ENCODE peak calls at places on chromosomes 1 and 21, in eight cellular contexts. One of them, this sample, is unnamed. For H3K36me3, the result is how much of the 10 kb centered on the place peaks cover.

GRCh38 chr1:225830823-225831222 is 20.9 kb downstream of the EPHX1 start:
- DNase-seq in GM23338: no peak
- DNase-seq in tibial nerve: no peak
- DNase-seq in sigmoid colon: no peak
- DNase-seq in endothelial cell of umbilical vein: no peak
- DNase-seq in left ventricle myocardium inferior: no peak
- DNase-seq in PC-9: no peak
- DNase-seq in CD8-positive, alpha-beta T cell: no peak
- DNase-seq in this sample: no peak

GRCh38 chr21:35730325-35730724 is 330.0 kb downstream of the SETD4 start:
- DNase-seq in tibial nerve: no peak
- DNase-seq in left ventricle myocardium inferior: no peak
- DNase-seq in sigmoid colon: no peak
- DNase-seq in PC-9: no peak
- DNase-seq in endothelial cell of umbilical vein: no peak
- DNase-seq in GM23338: peak
- DNase-seq in CD8-positive, alpha-beta T cell: no peak
- DNase-seq in this sample: no peak

GRCh38 chr1:20194770-20195463 is 8.6 kb upstream of the PLA2G2C start:
- DNase-seq in tibial nerve: peak
- DNase-seq in left ventricle myocardium inferior: peak
- DNase-seq in PC-9: no peak
- DNase-seq in GM23338: peak
- DNase-seq in sigmoid colon: peak
- DNase-seq in endothelial cell of umbilical vein: peak
- DNase-seq in CD8-positive, alpha-beta T cell: peak
- DNase-seq in this sample: no peak

GRCh38 chr1:47224676-47225399 is 7.2 kb downstream of the TAL1 start:
- DNase-seq in endothelial cell of umbilical vein: no peak
- DNase-seq in CD8-positive, alpha-beta T cell: no peak
- DNase-seq in GM23338: peak
- DNase-seq in sigmoid colon: no peak
- DNase-seq in left ventricle myocardium inferior: no peak
- DNase-seq in tibial nerve: no peak
- DNase-seq in PC-9: no peak
- DNase-seq in this sample: no peak

GRCh38 chr1:230798491-230798890 is 51.3 kb downstream of the CAPN9 start:
- DNase-seq in sigmoid colon: no peak
- DNase-seq in CD8-positive, alpha-beta T cell: no peak
- DNase-seq in GM23338: no peak
- DNase-seq in tibial nerve: no peak
- DNase-seq in PC-9: no peak
- DNase-seq in endothelial cell of umbilical vein: no peak
- DNase-seq in left ventricle myocardium inferior: no peak
- DNase-seq in this sample: no peak

GRCh38 chr21:39587376-39587775 is 25.4 kb upstream of the B3GALT5 start:
- DNase-seq in CD8-positive, alpha-beta T cell: no peak
- DNase-seq in tibial nerve: no peak
- DNase-seq in endothelial cell of umbilical vein: no peak
- DNase-seq in GM23338: no peak
- DNase-seq in PC-9: no peak
- DNase-seq in left ventricle myocardium inferior: no peak
- DNase-seq in sigmoid colon: no peak
- DNase-seq in this sample: no peak

GRCh38 chr1:41414716-41415306 is 53.6 kb downstream of the FOXO6 start:
- DNase-seq in CD8-positive, alpha-beta T cell: no peak
- DNase-seq in sigmoid colon: no peak
- DNase-seq in GM23338: no peak
- DNase-seq in left ventricle myocardium inferior: no peak
- DNase-seq in tibial nerve: no peak
- DNase-seq in endothelial cell of umbilical vein: no peak
- DNase-seq in PC-9: peak
- DNase-seq in this sample: no peak

GRCh38 chr1:167665469-167665868 is 35.4 kb downstream of the RCSD1 start:
- DNase-seq in left ventricle myocardium inferior: no peak
- DNase-seq in endothelial cell of umbilical vein: no peak
- DNase-seq in CD8-positive, alpha-beta T cell: no peak
- DNase-seq in GM23338: no peak
- DNase-seq in PC-9: no peak
- DNase-seq in sigmoid colon: no peak
- DNase-seq in tibial nerve: no peak
- DNase-seq in this sample: no peak

GRCh38 chr1:109788695-109789521 is 25.2 kb upstream of the EPS8L3 start:
- DNase-seq in GM23338: peak
- DNase-seq in sigmoid colon: peak
- DNase-seq in left ventricle myocardium inferior: peak
- DNase-seq in tibial nerve: no peak
- DNase-seq in PC-9: peak
- DNase-seq in endothelial cell of umbilical vein: no peak
- DNase-seq in CD8-positive, alpha-beta T cell: no peak
- DNase-seq in this sample: no peak

GRCh38 chr1:29651684-29652665 is 415.7 kb downstream of the PTPRU start:
- DNase-seq in tibial nerve: no peak
- DNase-seq in GM23338: no peak
- DNase-seq in left ventricle myocardium inferior: no peak
- DNase-seq in endothelial cell of umbilical vein: no peak
- DNase-seq in PC-9: no peak
- DNase-seq in sigmoid colon: no peak
- DNase-seq in CD8-positive, alpha-beta T cell: no peak
- DNase-seq in this sample: no peak

GRCh38 chr1:247118946-247119446 is 14.8 kb upstream of the ZNF669 start:
- DNase-seq in PC-9: no peak
- DNase-seq in tibial nerve: no peak
- DNase-seq in GM23338: peak
- DNase-seq in CD8-positive, alpha-beta T cell: no peak
- DNase-seq in sigmoid colon: no peak
- DNase-seq in endothelial cell of umbilical vein: no peak
- DNase-seq in left ventricle myocardium inferior: no peak
- DNase-seq in this sample: no peak

GRCh38 chr1:951364-951763 is 7.7 kb downstream of the NOC2L start:
- DNase-seq in left ventricle myocardium inferior: no peak
- DNase-seq in sigmoid colon: no peak
- DNase-seq in tibial nerve: no peak
- DNase-seq in GM23338: peak
- DNase-seq in PC-9: no peak
- DNase-seq in CD8-positive, alpha-beta T cell: no peak
- DNase-seq in endothelial cell of umbilical vein: no peak
- DNase-seq in this sample: no peak
- TF ChIP-seq CTCF in left ventricle myocardium inferior: peak
- TF ChIP-seq CTCF in sigmoid colon: no peak
- TF ChIP-seq CTCF in tibial nerve: no peak
- TF ChIP-seq CTCF in GM23338: peak
- TF ChIP-seq CTCF in PC-9: no peak
- TF ChIP-seq CTCF in CD8-positive, alpha-beta T cell: no peak
- TF ChIP-seq CTCF in endothelial cell of umbilical vein: peak
- TF ChIP-seq CTCF in this sample: peak

GRCh38 chr21:29053656-29054055 is 19.8 kb downstream of the CCT8 start:
- DNase-seq in endothelial cell of umbilical vein: no peak
- DNase-seq in tibial nerve: no peak
- DNase-seq in CD8-positive, alpha-beta T cell: no peak
- DNase-seq in left ventricle myocardium inferior: no peak
- DNase-seq in PC-9: no peak
- DNase-seq in sigmoid colon: no peak
- DNase-seq in GM23338: no peak
- DNase-seq in this sample: no peak

GRCh38 chr21:29053011-29053553 is 20.4 kb downstream of the CCT8 start:
- DNase-seq in sigmoid colon: no peak
- DNase-seq in GM23338: no peak
- DNase-seq in left ventricle myocardium inferior: no peak
- DNase-seq in CD8-positive, alpha-beta T cell: no peak
- DNase-seq in endothelial cell of umbilical vein: no peak
- DNase-seq in tibial nerve: no peak
- DNase-seq in PC-9: no peak
- DNase-seq in this sample: no peak

GRCh38 chr21:29056538-29057050 is 16.9 kb downstream of the CCT8 start:
- DNase-seq in GM23338: no peak
- DNase-seq in sigmoid colon: no peak
- DNase-seq in endothelial cell of umbilical vein: no peak
- DNase-seq in left ventricle myocardium inferior: no peak
- DNase-seq in tibial nerve: no peak
- DNase-seq in CD8-positive, alpha-beta T cell: no peak
- DNase-seq in PC-9: no peak
- DNase-seq in this sample: no peak

GRCh38 chr21:29056005-29056404 is 17.4 kb downstream of the CCT8 start:
- DNase-seq in GM23338: no peak
- DNase-seq in PC-9: no peak
- DNase-seq in left ventricle myocardium inferior: no peak
- DNase-seq in sigmoid colon: no peak
- DNase-seq in endothelial cell of umbilical vein: no peak
- DNase-seq in tibial nerve: no peak
- DNase-seq in CD8-positive, alpha-beta T cell: no peak
- DNase-seq in this sample: no peak

GRCh38 chr21:29055080-29055479 is 18.4 kb downstream of the CCT8 start:
- DNase-seq in CD8-positive, alpha-beta T cell: no peak
- DNase-seq in sigmoid colon: no peak
- DNase-seq in PC-9: no peak
- DNase-seq in tibial nerve: no peak
- DNase-seq in endothelial cell of umbilical vein: no peak
- DNase-seq in left ventricle myocardium inferior: no peak
- DNase-seq in GM23338: no peak
- DNase-seq in this sample: no peak
- H3K36me3 ChIP-seq in CD8-positive, alpha-beta T cell: half or more
- H3K36me3 ChIP-seq in sigmoid colon: under half
- H3K36me3 ChIP-seq in PC-9: under half
- H3K36me3 ChIP-seq in tibial nerve: under half
- H3K36me3 ChIP-seq in endothelial cell of umbilical vein: under half
- H3K36me3 ChIP-seq in left ventricle myocardium inferior: half or more
- H3K36me3 ChIP-seq in GM23338: under half
- H3K36me3 ChIP-seq in this sample: under half

DNA sequence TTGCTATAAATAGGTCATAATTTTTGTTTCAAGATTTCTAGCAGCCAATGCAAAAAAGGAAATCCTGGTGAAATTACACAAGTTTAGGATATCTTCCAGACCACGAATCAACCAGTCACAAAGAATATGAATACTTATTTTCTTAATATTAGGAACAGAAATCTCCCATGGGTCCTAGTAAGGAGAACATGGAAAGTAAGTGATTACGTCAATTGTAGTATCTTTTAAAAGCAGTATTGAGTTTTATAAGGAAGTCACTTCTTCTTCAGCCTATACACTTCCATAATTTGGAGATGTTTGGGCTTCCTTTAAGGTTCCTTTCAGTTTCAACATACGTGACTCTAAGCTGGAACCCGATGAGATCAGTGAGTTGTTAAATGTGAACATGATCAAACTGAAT is 534.5 kb downstream of the USP25 start:
- DNase-seq in tibial nerve: no peak
- DNase-seq in left ventricle myocardium inferior: no peak
- DNase-seq in PC-9: no peak
- DNase-seq in GM23338: no peak
- DNase-seq in CD8-positive, alpha-beta T cell: no peak
- DNase-seq in sigmoid colon: no peak
- DNase-seq in endothelial cell of umbilical vein: peak
- DNase-seq in this sample: no peak
- H3K4me3 ChIP-seq in tibial nerve: peak
- H3K4me3 ChIP-seq in left ventricle myocardium inferior: peak
- H3K4me3 ChIP-seq in PC-9: no peak
- H3K4me3 ChIP-seq in GM23338: no peak
- H3K4me3 ChIP-seq in CD8-positive, alpha-beta T cell: no peak
- H3K4me3 ChIP-seq in sigmoid colon: no peak
- H3K4me3 ChIP-seq in endothelial cell of umbilical vein: no peak
- H3K4me3 ChIP-seq in this sample: no peak

GRCh38 chr1:35857830-35858229 is 25.2 kb upstream of the AGO1 start:
- DNase-seq in GM23338: peak
- DNase-seq in endothelial cell of umbilical vein: peak
- DNase-seq in CD8-positive, alpha-beta T cell: no peak
- DNase-seq in left ventricle myocardium inferior: no peak
- DNase-seq in tibial nerve: no peak
- DNase-seq in sigmoid colon: no peak
- DNase-seq in PC-9: no peak
- DNase-seq in this sample: no peak
- TF ChIP-seq CTCF in GM23338: peak
- TF ChIP-seq CTCF in endothelial cell of umbilical vein: no peak
- TF ChIP-seq CTCF in CD8-positive, alpha-beta T cell: no peak
- TF ChIP-seq CTCF in left ventricle myocardium inferior: peak
- TF ChIP-seq CTCF in tibial nerve: no peak
- TF ChIP-seq CTCF in sigmoid colon: no peak
- TF ChIP-seq CTCF in PC-9: peak
- TF ChIP-seq CTCF in this sample: peak

GRCh38 chr1:156795374-156795733 is 21.3 kb downstream of the SH2D2A start:
- DNase-seq in left ventricle myocardium inferior: no peak
- DNase-seq in tibial nerve: no peak
- DNase-seq in endothelial cell of umbilical vein: no peak
- DNase-seq in GM23338: no peak
- DNase-seq in sigmoid colon: no peak
- DNase-seq in PC-9: no peak
- DNase-seq in CD8-positive, alpha-beta T cell: no peak
- DNase-seq in this sample: no peak
- H3K36me3 ChIP-seq in left ventricle myocardium inferior: half or more
- H3K36me3 ChIP-seq in tibial nerve: under half
- H3K36me3 ChIP-seq in endothelial cell of umbilical vein: under half
- H3K36me3 ChIP-seq in GM23338: half or more
- H3K36me3 ChIP-seq in sigmoid colon: under half
- H3K36me3 ChIP-seq in PC-9: under half
- H3K36me3 ChIP-seq in CD8-positive, alpha-beta T cell: under half
- H3K36me3 ChIP-seq in this sample: under half

DNA sequence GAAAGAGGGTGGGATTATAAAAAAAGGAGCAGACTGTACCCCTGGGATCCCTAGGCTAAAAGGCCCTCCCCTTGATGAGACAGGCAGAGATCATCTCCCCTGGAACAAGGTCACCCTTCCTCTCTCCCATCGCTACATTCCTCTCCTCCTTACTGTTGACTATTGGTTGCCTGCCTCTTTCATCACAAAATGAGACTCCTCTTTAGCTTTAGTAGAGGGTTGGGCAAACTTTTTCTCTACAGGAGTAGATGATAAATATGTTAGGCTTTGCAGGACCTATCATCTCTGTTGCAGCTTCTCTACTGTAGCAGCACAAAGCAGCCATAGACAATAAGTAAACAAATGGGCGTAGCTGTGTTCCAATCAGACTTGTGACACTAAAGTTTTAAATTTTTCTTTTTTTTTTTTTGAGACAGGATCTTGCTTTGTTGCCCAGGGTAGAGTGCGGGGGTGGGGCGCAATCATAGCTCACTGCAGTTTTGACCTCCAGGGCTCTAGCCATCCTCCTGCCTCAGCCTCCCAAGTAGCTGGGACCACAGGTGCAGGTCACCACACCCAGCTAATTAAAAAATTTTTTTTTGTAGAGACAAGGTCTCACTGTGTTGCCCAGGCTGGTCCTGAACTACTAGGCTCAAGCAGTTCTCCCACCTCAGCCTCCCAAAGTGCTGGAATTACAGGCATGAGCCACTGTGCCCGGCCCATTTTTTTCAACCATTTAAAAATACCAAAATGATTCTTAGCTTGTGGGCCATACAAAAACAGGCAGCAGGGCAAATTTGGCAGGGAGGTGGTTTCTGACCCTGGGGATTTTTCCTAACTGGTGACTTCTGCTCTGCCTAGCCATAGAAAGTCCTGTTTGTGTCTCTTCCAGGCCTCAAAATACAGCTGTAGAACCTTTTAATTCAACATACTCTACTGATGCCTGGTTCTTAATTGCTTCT is 15.1 kb downstream of the MCL1 start:
- DNase-seq in GM23338: no peak
- DNase-seq in left ventricle myocardium inferior: no peak
- DNase-seq in sigmoid colon: peak
- DNase-seq in PC-9: no peak
- DNase-seq in tibial nerve: peak
- DNase-seq in endothelial cell of umbilical vein: no peak
- DNase-seq in CD8-positive, alpha-beta T cell: peak
- DNase-seq in this sample: no peak
- H3K4me3 ChIP-seq in GM23338: no peak
- H3K4me3 ChIP-seq in left ventricle myocardium inferior: peak
- H3K4me3 ChIP-seq in sigmoid colon: no peak
- H3K4me3 ChIP-seq in PC-9: no peak
- H3K4me3 ChIP-seq in tibial nerve: no peak
- H3K4me3 ChIP-seq in endothelial cell of umbilical vein: no peak
- H3K4me3 ChIP-seq in CD8-positive, alpha-beta T cell: peak
- H3K4me3 ChIP-seq in this sample: no peak